ENCODE peak calls at places on chromosome 21, in nine cellular contexts. H is nucleus accumbens; Z is erythroblast; B is AG08395; W is D721Med; G is EH; M is epithelial cell of proximal tubule; Y is stimulated activated CD4-positive, alpha-beta T cell treated with anti-CD3 and anti-CD28 coated beads, TNF-alpha, amount 100 ng/mL, for 24 hours; R is KBM-7. Q is an unnamed sample.

GRCh38 chr21:32351428-32351827 is 41.4 kb downstream of the URB1 start:
- DNase-seq in H (no peak), M (no peak), R (no peak), Y (no peak), G (no peak), Z (no peak), W (no peak), B (no peak), Q (no peak)

GRCh38 chr21:45818904-45819285 is 162.7 kb upstream of the COL6A1 start:
- DNase-seq in Z (no peak), B (peak), M (peak), W (no peak), H (no peak), G (peak), Y (peak), R (no peak), Q (no peak)

GRCh38 chr21:46119565-46120271 is 21.8 kb downstream of the COL6A2 start:
- DNase-seq in Y (no peak), G (no peak), M (no peak), R (no peak), Z (no peak), W (peak), H (no peak), B (no peak), Q (no peak)

GRCh38 chr21:30349572-30349971 is 1.2 kb upstream of the KRTAP23-1 start:
- DNase-seq in Z (no peak), W (no peak), R (no peak), M (no peak), H (no peak), Y (no peak), G (no peak), B (no peak), Q (no peak)

GRCh38 chr21:45891388-45892155 is 90.0 kb upstream of the COL6A1 start:
- DNase-seq in R (no peak), H (no peak), G (no peak), B (no peak), M (no peak), W (no peak), Y (no peak), Z (no peak), Q (no peak)

GRCh38 chr21:17572431-17572830 is 40.3 kb downstream of the BTG3 start:
- DNase-seq in W (no peak), Z (no peak), M (peak), B (no peak), Y (no peak), R (no peak), G (no peak), H (no peak), Q (no peak)

GRCh38 chr21:43733529-43734071 is 14.7 kb downstream of the PDXK start:
- DNase-seq in Y (no peak), H (no peak), R (no peak), Z (peak), W (no peak), M (no peak), G (peak), B (peak), Q (no peak)

GRCh38 chr21:19402870-19403269 is 999.3 kb upstream of the TMPRSS15 start:
- DNase-seq in Y (no peak), W (no peak), M (no peak), H (no peak), R (no peak), Z (no peak), G (no peak), B (no peak), Q (no peak)

GRCh38 chr21:16633851-16634521 is 878.9 kb upstream of the CXADR start:
- DNase-seq in W (no peak), M (no peak), G (no peak), R (no peak), B (no peak), Y (no peak), H (no peak), Z (peak), Q (no peak)

GRCh38 chr21:26900980-26901379 is 55.8 kb upstream of the ADAMTS1 start:
- DNase-seq in G (no peak), M (no peak), Y (no peak), B (no peak), W (no peak), H (no peak), Z (no peak), R (no peak), Q (no peak)

GRCh38 chr21:31354604-31355443 is 10.8 kb upstream of the TIAM1 start:
- DNase-seq in R (no peak), G (peak), M (peak), H (no peak), Z (peak), W (no peak), Y (peak), B (peak), Q (peak)

GRCh38 chr21:35730325-35730724 is 330.0 kb downstream of the SETD4 start:
- DNase-seq in W (no peak), G (no peak), B (no peak), R (no peak), Z (no peak), H (no peak), Y (no peak), M (no peak), Q (no peak)

GRCh38 chr21:21373969-21374368 is 375.8 kb downstream of the NCAM2 start:
- DNase-seq in H (no peak), Y (no peak), Z (no peak), G (no peak), R (peak), W (no peak), M (no peak), B (no peak), Q (no peak)

GRCh38 chr21:33914188-33914587 is 1.4 kb downstream of the ATP5PO start:
- DNase-seq in W (no peak), H (no peak), Z (no peak), B (no peak), R (no peak), Y (no peak), G (no peak), M (no peak), Q (no peak)

GRCh38 chr21:41611966-41612606 is 104.1 kb upstream of the TMPRSS2 start:
- DNase-seq in Y (no peak), G (peak), W (no peak), H (no peak), M (no peak), R (peak), Z (no peak), B (no peak), Q (peak)

GRCh38 chr21:43994085-43994484 is 18.0 kb upstream of the TRAPPC10 start:
- DNase-seq in M (no peak), B (no peak), Z (no peak), Y (no peak), R (no peak), H (no peak), G (no peak), W (no peak), Q (no peak)

GRCh38 chr21:14382486-14382834 is 486 bp downstream of the HSPA13 start:
- DNase-seq in G (peak), Z (peak), H (peak), Y (peak), W (no peak), M (no peak), R (no peak), B (peak), Q (no peak)

GRCh38 chr21:44046734-44047133 is 34.6 kb downstream of the TRAPPC10 start:
- DNase-seq in Y (no peak), W (no peak), G (no peak), B (no peak), R (no peak), Z (no peak), H (no peak), M (no peak), Q (no peak)

GRCh38 chr21:29302340-29302991 is 3.7 kb downstream of the BACH1 start:
- DNase-seq in W (no peak), Z (no peak), Y (no peak), H (no peak), B (no peak), G (peak), R (no peak), M (no peak), Q (no peak)

GRCh38 chr21:17002628-17003027 is 510.2 kb upstream of the CXADR start:
- DNase-seq in W (no peak), H (no peak), Y (no peak), G (no peak), Z (no peak), R (no peak), B (no peak), M (no peak), Q (no peak)

GRCh38 chr21:20641251-20641650 is 357.0 kb upstream of the NCAM2 start:
- DNase-seq in Z (no peak), H (no peak), Y (no peak), M (no peak), W (no peak), B (no peak), R (no peak), G (no peak), Q (no peak)

GRCh38 chr21:36065497-36066036 is 4.3 kb upstream of the CBR1 start:
- DNase-seq in Z (peak), R (peak), B (peak), G (peak), W (no peak), M (no peak), Y (no peak), H (no peak), Q (peak)

GRCh38 chr21:16578912-16579311 is 849.1 kb downstream of the USP25 start:
- DNase-seq in B (no peak), M (no peak), R (no peak), H (no peak), Z (no peak), G (no peak), Y (no peak), W (no peak), Q (no peak)

GRCh38 chr21:31665397-31665796 is 5.9 kb downstream of the SOD1 start:
- DNase-seq in G (peak), R (peak), B (no peak), Z (no peak), H (no peak), Y (no peak), M (no peak), W (no peak), Q (no peak)

GRCh38 chr21:42230636-42231035 is 11.7 kb downstream of the ABCG1 start:
- DNase-seq in B (no peak), Y (no peak), H (no peak), M (no peak), Z (no peak), G (no peak), R (no peak), W (no peak), Q (no peak)

GRCh38 chr21:34670220-34670961 is 1.6 kb downstream of the CLIC6 start:
- DNase-seq in G (no peak), M (no peak), B (no peak), W (no peak), R (no peak), H (no peak), Y (no peak), Z (no peak), Q (no peak)